ENCODE peak calls at places on chromosomes 6 and 20, in six cellular contexts. One of them, this sample, is unnamed. For H3K4me1, the result is how much of the 10 kb centered on the place peaks cover.

GRCh38 chr6:7151381-7151780 is 43.6 kb downstream of the RREB1 start:
- DNase-seq in A673: no peak
- DNase-seq in left lung: no peak
- DNase-seq in H9: no peak
- DNase-seq in colonic mucosa: no peak
- DNase-seq in upper lobe of right lung: no peak
- DNase-seq in this sample: no peak

GRCh38 chr6:25202505-25202904 is 76.7 kb upstream of the CARMIL1 start:
- DNase-seq in H9: no peak
- DNase-seq in left lung: no peak
- DNase-seq in upper lobe of right lung: no peak
- DNase-seq in A673: no peak
- DNase-seq in colonic mucosa: no peak
- DNase-seq in this sample: no peak

GRCh38 chr6:11212625-11213024 is 19.8 kb downstream of the NEDD9 start:
- DNase-seq in A673: peak
- DNase-seq in left lung: no peak
- DNase-seq in colonic mucosa: no peak
- DNase-seq in upper lobe of right lung: no peak
- DNase-seq in H9: no peak
- DNase-seq in this sample: no peak

GRCh38 chr6:108068618-108069017 is 5.9 kb downstream of the OSTM1 start:
- DNase-seq in colonic mucosa: no peak
- DNase-seq in A673: no peak
- DNase-seq in upper lobe of right lung: no peak
- DNase-seq in H9: no peak
- DNase-seq in left lung: no peak
- DNase-seq in this sample: no peak

GRCh38 chr20:9838378-9839295 is at the start of gene PAK5:
- DNase-seq in H9: peak
- DNase-seq in upper lobe of right lung: peak
- DNase-seq in colonic mucosa: peak
- DNase-seq in left lung: peak
- DNase-seq in A673: peak
- DNase-seq in this sample: peak

GRCh38 chr6:8830794-8831193 is 395.4 kb upstream of the SLC35B3 start:
- DNase-seq in H9: no peak
- DNase-seq in upper lobe of right lung: no peak
- DNase-seq in left lung: no peak
- DNase-seq in colonic mucosa: no peak
- DNase-seq in A673: no peak
- DNase-seq in this sample: no peak

GRCh38 chr6:13262302-13263006 is 65.9 kb downstream of the TBC1D7 start:
- DNase-seq in H9: no peak
- DNase-seq in upper lobe of right lung: no peak
- DNase-seq in left lung: no peak
- DNase-seq in A673: no peak
- DNase-seq in colonic mucosa: no peak
- DNase-seq in this sample: no peak

GRCh38 chr6:168300975-168301647 is 18.5 kb downstream of the DACT2 start:
- DNase-seq in left lung: no peak
- DNase-seq in colonic mucosa: no peak
- DNase-seq in A673: no peak
- DNase-seq in H9: no peak
- DNase-seq in upper lobe of right lung: no peak
- DNase-seq in this sample: no peak

GRCh38 chr20:8602389-8603116 is 466.3 kb upstream of the PLCB4 start:
- DNase-seq in colonic mucosa: no peak
- DNase-seq in A673: no peak
- DNase-seq in upper lobe of right lung: no peak
- DNase-seq in left lung: no peak
- DNase-seq in H9: no peak
- DNase-seq in this sample: no peak

GRCh38 chr6:130027948-130028347 is 9.6 kb downstream of the L3MBTL3 start:
- DNase-seq in upper lobe of right lung: no peak
- DNase-seq in H9: no peak
- DNase-seq in left lung: no peak
- DNase-seq in A673: no peak
- DNase-seq in colonic mucosa: no peak
- DNase-seq in this sample: no peak

GRCh38 chr6:53862517-53863457 is 68.0 kb downstream of the LRRC1 start:
- DNase-seq in colonic mucosa: no peak
- DNase-seq in upper lobe of right lung: no peak
- DNase-seq in H9: no peak
- DNase-seq in A673: peak
- DNase-seq in left lung: no peak
- DNase-seq in this sample: no peak

GRCh38 chr20:23657202-23657601 is 19.4 kb upstream of the CST3 start:
- DNase-seq in A673: no peak
- DNase-seq in colonic mucosa: no peak
- DNase-seq in left lung: no peak
- DNase-seq in upper lobe of right lung: no peak
- DNase-seq in H9: no peak
- DNase-seq in this sample: no peak

GRCh38 chr6:102571236-102571908 is 1177.9 kb downstream of the GRIK2 start:
- DNase-seq in colonic mucosa: no peak
- DNase-seq in upper lobe of right lung: no peak
- DNase-seq in left lung: no peak
- DNase-seq in H9: no peak
- DNase-seq in A673: peak
- DNase-seq in this sample: no peak

GRCh38 chr6:150720774-150721233 is 121.1 kb downstream of the PLEKHG1 start:
- DNase-seq in A673: peak
- DNase-seq in H9: no peak
- DNase-seq in left lung: no peak
- DNase-seq in upper lobe of right lung: no peak
- DNase-seq in colonic mucosa: no peak
- DNase-seq in this sample: no peak

GRCh38 chr6:140264451-140264850 is 890.0 kb upstream of the CITED2 start:
- DNase-seq in upper lobe of right lung: no peak
- DNase-seq in A673: no peak
- DNase-seq in H9: no peak
- DNase-seq in left lung: no peak
- DNase-seq in colonic mucosa: no peak
- DNase-seq in this sample: no peak

GRCh38 chr6:110661426-110661825 is 153.8 kb downstream of the CDK19 start:
- DNase-seq in A673: no peak
- DNase-seq in upper lobe of right lung: no peak
- DNase-seq in left lung: no peak
- DNase-seq in colonic mucosa: no peak
- DNase-seq in H9: no peak
- DNase-seq in this sample: no peak

GRCh38 chr6:131655387-131655786 is 18.3 kb downstream of the ENPP3 start:
- DNase-seq in left lung: no peak
- DNase-seq in upper lobe of right lung: no peak
- DNase-seq in H9: no peak
- DNase-seq in A673: no peak
- DNase-seq in colonic mucosa: no peak
- DNase-seq in this sample: no peak

GRCh38 chr6:14804001-14804401 is 441.9 kb upstream of the JARID2 start:
- DNase-seq in A673: no peak
- DNase-seq in colonic mucosa: no peak
- DNase-seq in upper lobe of right lung: no peak
- DNase-seq in H9: no peak
- DNase-seq in left lung: no peak
- DNase-seq in this sample: no peak

GRCh38 chr6:133774356-133774755 is 114.6 kb upstream of the TCF21 start:
- DNase-seq in A673: peak
- DNase-seq in H9: no peak
- DNase-seq in left lung: no peak
- DNase-seq in colonic mucosa: no peak
- DNase-seq in upper lobe of right lung: no peak
- DNase-seq in this sample: no peak

GRCh38 chr20:18224968-18225568 is 63.3 kb upstream of the ZNF133 start:
- DNase-seq in left lung: no peak
- DNase-seq in A673: no peak
- DNase-seq in H9: no peak
- DNase-seq in upper lobe of right lung: no peak
- DNase-seq in colonic mucosa: peak
- DNase-seq in this sample: no peak

GRCh38 chr6:124777834-124778233 is 184.4 kb upstream of the RNF217 start:
- DNase-seq in left lung: no peak
- DNase-seq in H9: no peak
- DNase-seq in upper lobe of right lung: no peak
- DNase-seq in colonic mucosa: no peak
- DNase-seq in A673: peak
- DNase-seq in this sample: no peak

GRCh38 chr6:13012977-13013680 is 296.6 kb downstream of the PHACTR1 start:
- DNase-seq in colonic mucosa: no peak
- DNase-seq in A673: peak
- DNase-seq in left lung: peak
- DNase-seq in upper lobe of right lung: peak
- DNase-seq in H9: peak
- DNase-seq in this sample: peak

GRCh38 chr20:3486850-3487249 is 16.0 kb downstream of the ATRN start:
- DNase-seq in upper lobe of right lung: no peak
- DNase-seq in A673: no peak
- DNase-seq in H9: no peak
- DNase-seq in colonic mucosa: no peak
- DNase-seq in left lung: no peak
- DNase-seq in this sample: no peak

GRCh38 chr20:38726849-38727601 is 2.7 kb downstream of the SLC32A1 start:
- DNase-seq in A673: peak
- DNase-seq in upper lobe of right lung: no peak
- DNase-seq in colonic mucosa: peak
- DNase-seq in H9: peak
- DNase-seq in left lung: no peak
- DNase-seq in this sample: no peak

GRCh38 chr6:28809947-28810654 is 113.7 kb downstream of the TRIM27 start:
- DNase-seq in A673: peak
- DNase-seq in upper lobe of right lung: no peak
- DNase-seq in colonic mucosa: no peak
- DNase-seq in left lung: no peak
- DNase-seq in H9: peak
- DNase-seq in this sample: no peak

GRCh38 chr20:64244281-64244805 is 11.2 kb upstream of the PCMTD2 start:
- DNase-seq in upper lobe of right lung: no peak
- DNase-seq in colonic mucosa: no peak
- DNase-seq in H9: peak
- DNase-seq in A673: no peak
- DNase-seq in left lung: no peak
- DNase-seq in this sample: no peak

GRCh38 chr6:227074-227782 is 65.1 kb upstream of the DUSP22 start:
- DNase-seq in A673: no peak
- DNase-seq in colonic mucosa: no peak
- DNase-seq in upper lobe of right lung: peak
- DNase-seq in left lung: no peak
- DNase-seq in H9: no peak
- DNase-seq in this sample: no peak
- TF ChIP-seq CTCF in A673: peak
- TF ChIP-seq CTCF in colonic mucosa: no peak
- TF ChIP-seq CTCF in upper lobe of right lung: peak
- TF ChIP-seq CTCF in left lung: no peak
- TF ChIP-seq CTCF in H9: no peak
- TF ChIP-seq CTCF in this sample: no peak

DNA sequence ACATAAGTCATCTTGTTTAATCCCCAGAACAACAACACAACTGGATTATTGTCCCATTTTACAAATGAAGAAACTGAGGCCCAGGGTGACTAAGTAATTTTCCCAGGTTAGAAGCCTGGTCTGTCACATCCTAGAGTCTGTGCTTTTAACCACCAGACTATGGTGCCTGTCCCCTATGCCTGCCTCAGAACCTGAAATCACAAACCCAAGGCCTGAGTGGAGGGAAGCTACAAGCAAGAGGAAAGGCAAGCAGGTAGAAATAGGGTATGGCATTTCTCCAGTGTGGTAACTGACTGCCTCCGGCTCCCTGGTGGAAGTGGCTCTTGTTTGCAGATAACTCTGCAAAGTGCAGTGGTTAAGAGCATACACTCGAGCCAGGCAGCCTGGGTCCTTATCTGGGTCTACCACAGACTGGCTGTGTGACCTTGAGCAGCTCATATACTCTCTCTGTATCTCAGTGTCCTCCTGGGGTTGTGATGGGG is 2.5 kb downstream of the TMEM63B start:
- DNase-seq in left lung: no peak
- DNase-seq in H9: no peak
- DNase-seq in A673: no peak
- DNase-seq in upper lobe of right lung: no peak
- DNase-seq in colonic mucosa: no peak
- DNase-seq in this sample: no peak
- H3K4me1 ChIP-seq in left lung: half or more
- H3K4me1 ChIP-seq in H9: under half
- H3K4me1 ChIP-seq in A673: under half
- H3K4me1 ChIP-seq in upper lobe of right lung: under half
- H3K4me1 ChIP-seq in colonic mucosa: under half
- H3K4me1 ChIP-seq in this sample: under half

DNA sequence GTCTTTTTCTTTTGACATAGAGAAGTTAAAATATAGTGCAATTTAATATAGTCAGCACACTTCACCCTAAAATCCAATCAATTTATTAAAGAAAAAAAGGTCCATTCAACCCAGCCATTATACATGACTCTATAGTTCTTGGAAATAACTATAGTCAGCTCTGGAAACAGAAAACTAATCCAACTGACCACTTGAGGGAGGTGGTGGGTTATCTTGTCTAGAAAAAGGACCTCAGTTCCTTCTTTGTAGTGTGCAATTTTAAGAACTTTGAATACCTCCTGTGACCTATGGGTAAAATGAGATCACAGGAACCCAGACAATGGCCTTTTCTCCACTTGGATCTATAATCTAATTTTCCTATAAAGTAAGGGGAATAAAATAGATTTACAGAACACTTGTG is 163.6 kb upstream of the CENPW start:
- DNase-seq in H9: no peak
- DNase-seq in upper lobe of right lung: no peak
- DNase-seq in left lung: no peak
- DNase-seq in A673: peak
- DNase-seq in colonic mucosa: no peak
- DNase-seq in this sample: no peak
- TF ChIP-seq CTCF in H9: peak
- TF ChIP-seq CTCF in upper lobe of right lung: no peak
- TF ChIP-seq CTCF in left lung: peak
- TF ChIP-seq CTCF in A673: peak
- TF ChIP-seq CTCF in colonic mucosa: no peak
- TF ChIP-seq CTCF in this sample: no peak

GRCh38 chr6:158654960-158655485 is 5.2 kb downstream of the SYTL3 start:
- DNase-seq in A673: peak
- DNase-seq in H9: no peak
- DNase-seq in upper lobe of right lung: peak
- DNase-seq in left lung: no peak
- DNase-seq in colonic mucosa: peak
- DNase-seq in this sample: no peak
- H3K4me1 ChIP-seq in A673: under half
- H3K4me1 ChIP-seq in H9: under half
- H3K4me1 ChIP-seq in upper lobe of right lung: under half
- H3K4me1 ChIP-seq in left lung: half or more
- H3K4me1 ChIP-seq in colonic mucosa: under half
- H3K4me1 ChIP-seq in this sample: under half